ENCODE peak calls at places on chromosomes 2 and 18, in six cellular contexts. Q is fibroblast of lung, N is lung, T is AG10803, Z is spleen, Y is K562. P is an unnamed sample.

GRCh38 chr18:48975817-48976649 is 25.3 kb upstream of the SMAD7 start:
- DNase-seq in Q (peak; percentile 66), N (peak; percentile 62), T (peak; percentile 68), Z (peak; percentile 87), Y (peak; percentile 56), P (no peak)

GRCh38 chr18:12397793-12398192 is 9.9 kb upstream of the PRELID3A start:
- DNase-seq in Q (no peak), N (no peak), T (no peak), Z (peak; percentile 67), Y (no peak), P (no peak)

GRCh38 chr2:120546077-120546864 is 189.4 kb upstream of the GLI2 start:
- DNase-seq in Q (peak; percentile 98), N (no peak), T (peak; percentile 99), Z (no peak), Y (peak; percentile 33), P (peak; percentile 97)

GRCh38 chr2:47076586-47077441 is 78.3 kb downstream of the STPG4 start:
- DNase-seq in Q (peak; percentile 99), N (peak; percentile 89), T (peak; percentile 99), Z (no peak), Y (no peak), P (peak; percentile 96)

GRCh38 chr2:112820343-112820742 is 16.2 kb downstream of the IL1B start:
- DNase-seq in Q (no peak), N (no peak), T (no peak), Z (no peak), Y (no peak), P (no peak)

GRCh38 chr2:21067863-21068537 is 24.1 kb upstream of the APOB start:
- DNase-seq in Q (no peak), N (no peak), T (no peak), Z (no peak), Y (no peak), P (no peak)

GRCh38 chr18:73647391-73647790 is 500.2 kb downstream of the FBXO15 start:
- DNase-seq in Q (peak; percentile 83), N (no peak), T (no peak), Z (no peak), Y (no peak), P (no peak)

GRCh38 chr2:105384216-105384615 is 14.6 kb downstream of the FHL2 start:
- DNase-seq in Q (no peak), N (no peak), T (no peak), Z (no peak), Y (no peak), P (no peak)

GRCh38 chr18:58407263-58407648 is 221.6 kb downstream of the ALPK2 start:
- DNase-seq in Q (peak; percentile 6), N (no peak), T (no peak), Z (no peak), Y (no peak), P (no peak)

GRCh38 chr2:113876503-113877387 is 13.1 kb upstream of the ACTR3 start:
- DNase-seq in Q (peak; percentile 71), N (peak; percentile 48), T (no peak), Z (peak; percentile 80), Y (peak; percentile 56), P (no peak)

GRCh38 chr2:25309402-25309801 is 32.3 kb downstream of the DNMT3A start:
- DNase-seq in Q (peak; percentile 35), N (no peak), T (peak; percentile 44), Z (no peak), Y (peak; percentile 74), P (peak; percentile 73)

GRCh38 chr2:62208082-62208757 is 12.3 kb downstream of the B3GNT2 start:
- DNase-seq in Q (no peak), N (no peak), T (no peak), Z (no peak), Y (no peak), P (no peak)

GRCh38 chr2:132721938-132722337 is 51.9 kb upstream of the LYPD1 start:
- DNase-seq in Q (no peak), N (no peak), T (no peak), Z (no peak), Y (no peak), P (no peak)

GRCh38 chr2:64859208-64860161 is 129.7 kb upstream of the SLC1A4 start:
- DNase-seq in Q (peak; percentile 95), N (peak; percentile 95), T (peak; percentile 98), Z (peak; percentile 91), Y (peak; percentile 76), P (peak; percentile 99)

GRCh38 chr2:58308435-58308834 is 67.3 kb upstream of the FANCL start:
- DNase-seq in Q (no peak), N (no peak), T (no peak), Z (no peak), Y (no peak), P (no peak)

GRCh38 chr2:26772064-26773001 is 8.2 kb downstream of the SLC35F6 start:
- DNase-seq in Q (peak; percentile 24), N (peak; percentile 89), T (peak; percentile 77), Z (peak; percentile 86), Y (peak; percentile 76), P (peak; percentile 85)

GRCh38 chr2:12589802-12590320 is 126.9 kb upstream of the TRIB2 start:
- DNase-seq in Q (no peak), N (no peak), T (no peak), Z (no peak), Y (no peak), P (no peak)

GRCh38 chr2:201568217-201568820 is 75.0 kb downstream of the TMEM237 start:
- DNase-seq in Q (no peak), N (no peak), T (no peak), Z (no peak), Y (no peak), P (no peak)

GRCh38 chr2:47662547-47662946 is 120.4 kb upstream of the MSH6 start:
- DNase-seq in Q (no peak), N (no peak), T (no peak), Z (no peak), Y (no peak), P (no peak)

GRCh38 chr2:65231892-65232477 is 4.4 kb downstream of the ACTR2 start:
- DNase-seq in Q (peak; percentile 70), N (no peak), T (peak; percentile 81), Z (no peak), Y (peak; percentile 58), P (peak; percentile 57)

GRCh38 chr18:79489048-79489899 is 93.5 kb downstream of the NFATC1 start:
- DNase-seq in Q (no peak), N (no peak), T (no peak), Z (peak; percentile 68), Y (no peak), P (no peak)

GRCh38 chr2:43340066-43340465 is 113.7 kb upstream of the ZFP36L2 start:
- DNase-seq in Q (peak; percentile 82), N (no peak), T (peak; percentile 88), Z (no peak), Y (no peak), P (peak; percentile 87)

GRCh38 chr2:43343573-43344304 is 117.3 kb upstream of the ZFP36L2 start:
- DNase-seq in Q (peak; percentile 95), N (peak; percentile 67), T (peak; percentile 90), Z (no peak), Y (no peak), P (peak; percentile 88)

GRCh38 chr2:43344911-43345373 is 118.5 kb upstream of the ZFP36L2 start:
- DNase-seq in Q (no peak), N (no peak), T (no peak), Z (no peak), Y (peak; percentile 33), P (no peak)

GRCh38 chr2:43341959-43342757 is 115.8 kb upstream of the ZFP36L2 start:
- DNase-seq in Q (no peak), N (no peak), T (no peak), Z (no peak), Y (no peak), P (no peak)

GRCh38 chr2:43340945-43341356 is 114.5 kb upstream of the ZFP36L2 start:
- DNase-seq in Q (peak; percentile 84), N (no peak), T (peak; percentile 61), Z (no peak), Y (no peak), P (peak; percentile 63)
- H3K4me3 ChIP-seq in Q (no peak overlapping the region), N (no peak overlapping the region), T (no peak overlapping the region), Z (no peak overlapping the region), Y (no peak overlapping the region), P (no peak overlapping the region)

GRCh38 chr2:170523506-170523905 is 191.6 kb upstream of the SP5 start:
- DNase-seq in Q (no peak), N (no peak), T (no peak), Z (no peak), Y (no peak), P (no peak)
- TF ChIP-seq CTCF in Q (no peak), N (no peak), T (peak; percentile 3), Z (no peak), Y (peak; percentile 34), P (no peak)

GRCh38 chr2:66446178-66446860 is 11.4 kb downstream of the MEIS1 start:
- DNase-seq in Q (peak; percentile 78), N (no peak), T (peak; percentile 72), Z (no peak), Y (no peak), P (peak; percentile 85)

GRCh38 chr2:66443977-66444855 is 9.3 kb downstream of the MEIS1 start:
- DNase-seq in Q (no peak), N (no peak), T (peak; percentile 69), Z (no peak), Y (no peak), P (peak; percentile 72)

GRCh38 chr2:66446924-66447323 is 12.0 kb downstream of the MEIS1 start:
- DNase-seq in Q (no peak), N (no peak), T (peak; percentile 34), Z (no peak), Y (no peak), P (no peak)

GRCh38 chr2:66445076-66445724 is 10.3 kb downstream of the MEIS1 start:
- DNase-seq in Q (peak; percentile 68), N (no peak), T (peak; percentile 55), Z (no peak), Y (no peak), P (peak; percentile 57)

GRCh38 chr2:66445781-66446177 is 10.9 kb downstream of the MEIS1 start:
- DNase-seq in Q (no peak), N (no peak), T (peak; percentile 47), Z (no peak), Y (no peak), P (peak; percentile 72)
- H3K4me3 ChIP-seq in Q (peak overlapping the region; percentile 59), N (peak overlapping the region; percentile 46), T (peak overlapping the region; percentile 88), Z (peak overlapping the region; percentile 19), Y (no peak overlapping the region), P (peak overlapping the region; percentile 79)

GRCh38 chr2:237171396-237171795 is 85.7 kb downstream of the COPS8 start:
- DNase-seq in Q (peak; percentile 95), N (peak; percentile 28), T (peak; percentile 95), Z (no peak), Y (no peak), P (peak; percentile 89)
- TF ChIP-seq CTCF in Q (no peak), N (no peak), T (peak; percentile 47), Z (peak; percentile 12), Y (no peak), P (peak; percentile 17)

GRCh38 chr18:5756823-5757222 is 138.5 kb downstream of the TMEM200C start:
- DNase-seq in Q (no peak), N (no peak), T (no peak), Z (no peak), Y (no peak), P (no peak)

DNA sequence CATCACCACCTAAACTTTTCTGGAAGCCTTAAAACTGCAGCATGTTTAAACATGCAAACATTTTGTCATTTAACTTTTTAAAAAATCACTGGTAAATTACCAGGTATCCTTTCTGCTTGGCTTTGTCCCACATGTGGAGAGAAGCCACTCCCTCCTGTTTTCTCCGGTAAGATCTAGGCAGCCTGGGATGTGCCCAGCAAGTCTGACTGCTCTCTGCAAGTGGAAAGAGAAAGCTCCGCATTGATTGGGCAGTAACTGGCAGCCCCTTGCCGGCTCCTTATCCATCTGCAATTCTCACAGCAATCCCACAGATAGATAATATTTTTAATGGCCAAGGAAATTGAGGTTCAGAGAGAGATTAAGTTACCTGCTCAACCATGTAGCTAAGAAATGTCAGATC is 136.2 kb downstream of the TMEM200C start:
- DNase-seq in Q (no peak), N (no peak), T (no peak), Z (no peak), Y (no peak), P (no peak)
- H3K4me3 ChIP-seq in Q (no peak overlapping the region), N (no peak overlapping the region), T (no peak overlapping the region), Z (no peak overlapping the region), Y (no peak overlapping the region), P (no peak overlapping the region)

GRCh38 chr2:85830645-85831044 is 58.1 kb downstream of the ST3GAL5 start:
- DNase-seq in Q (no peak), N (no peak), T (no peak), Z (no peak), Y (no peak), P (no peak)
- TF ChIP-seq CTCF in Q (no peak), N (no peak), T (no peak), Z (no peak), Y (no peak), P (no peak)